ENCODE peak calls at places on chromosomes 16 and 17, in five cellular contexts. One of them, this sample, is unnamed.

GRCh38 chr16:56301391-56301850 is 110.1 kb downstream of the GNAO1 start:
- DNase-seq in endothelial cell of umbilical vein: no peak
- DNase-seq in left colon: no peak
- DNase-seq in heart left ventricle: no peak
- DNase-seq in T-helper 22 cell: no peak
- DNase-seq in this sample: no peak

GRCh38 chr17:79619636-79620206 is 8.9 kb upstream of the RBFOX3 start:
- DNase-seq in T-helper 22 cell: no peak
- DNase-seq in endothelial cell of umbilical vein: no peak
- DNase-seq in left colon: peak
- DNase-seq in heart left ventricle: no peak
- DNase-seq in this sample: peak

GRCh38 chr16:12314786-12315185 is 338.3 kb downstream of the SNX29 start:
- DNase-seq in left colon: no peak
- DNase-seq in endothelial cell of umbilical vein: no peak
- DNase-seq in T-helper 22 cell: no peak
- DNase-seq in heart left ventricle: no peak
- DNase-seq in this sample: no peak

GRCh38 chr17:13541032-13541480 is 60.7 kb downstream of the HS3ST3A1 start:
- DNase-seq in left colon: no peak
- DNase-seq in T-helper 22 cell: no peak
- DNase-seq in heart left ventricle: no peak
- DNase-seq in endothelial cell of umbilical vein: no peak
- DNase-seq in this sample: no peak

GRCh38 chr16:4944333-4945281 is 7.7 kb upstream of the PPL start:
- DNase-seq in endothelial cell of umbilical vein: peak
- DNase-seq in T-helper 22 cell: no peak
- DNase-seq in left colon: peak
- DNase-seq in heart left ventricle: peak
- DNase-seq in this sample: peak

GRCh38 chr16:89965447-89966225 is 17.1 kb downstream of the DEF8 start:
- DNase-seq in endothelial cell of umbilical vein: no peak
- DNase-seq in T-helper 22 cell: no peak
- DNase-seq in left colon: no peak
- DNase-seq in heart left ventricle: no peak
- DNase-seq in this sample: no peak

GRCh38 chr16:12089492-12090161 is 113.1 kb downstream of the SNX29 start:
- DNase-seq in endothelial cell of umbilical vein: peak
- DNase-seq in T-helper 22 cell: no peak
- DNase-seq in heart left ventricle: no peak
- DNase-seq in left colon: peak
- DNase-seq in this sample: peak

GRCh38 chr16:5490499-5490898 is 392.9 kb upstream of the EEF2KMT start:
- DNase-seq in left colon: no peak
- DNase-seq in endothelial cell of umbilical vein: no peak
- DNase-seq in heart left ventricle: no peak
- DNase-seq in T-helper 22 cell: no peak
- DNase-seq in this sample: peak

GRCh38 chr16:68744744-68745280 is 7.7 kb downstream of the CDH1 start:
- DNase-seq in endothelial cell of umbilical vein: no peak
- DNase-seq in heart left ventricle: no peak
- DNase-seq in left colon: peak
- DNase-seq in T-helper 22 cell: no peak
- DNase-seq in this sample: peak

GRCh38 chr16:53745753-53746258 is 41.9 kb downstream of the FTO start:
- DNase-seq in T-helper 22 cell: no peak
- DNase-seq in heart left ventricle: no peak
- DNase-seq in left colon: no peak
- DNase-seq in endothelial cell of umbilical vein: no peak
- DNase-seq in this sample: no peak

GRCh38 chr17:16267174-16267573 is 50.2 kb downstream of the PIGL start:
- DNase-seq in heart left ventricle: no peak
- DNase-seq in endothelial cell of umbilical vein: no peak
- DNase-seq in left colon: no peak
- DNase-seq in T-helper 22 cell: no peak
- DNase-seq in this sample: no peak

GRCh38 chr17:54967621-54968258 is 714 bp downstream of the COX11 start:
- DNase-seq in heart left ventricle: no peak
- DNase-seq in left colon: peak
- DNase-seq in endothelial cell of umbilical vein: no peak
- DNase-seq in T-helper 22 cell: no peak
- DNase-seq in this sample: peak

GRCh38 chr16:85423631-85424030 is 189.5 kb upstream of the GSE1 start:
- DNase-seq in T-helper 22 cell: no peak
- DNase-seq in left colon: no peak
- DNase-seq in endothelial cell of umbilical vein: no peak
- DNase-seq in heart left ventricle: peak
- DNase-seq in this sample: no peak

GRCh38 chr17:65794572-65794971 is 233.1 kb upstream of the AXIN2 start:
- DNase-seq in endothelial cell of umbilical vein: peak
- DNase-seq in left colon: no peak
- DNase-seq in T-helper 22 cell: no peak
- DNase-seq in heart left ventricle: no peak
- DNase-seq in this sample: no peak

GRCh38 chr17:4722678-4723240 is 8.5 kb upstream of the MED11 start:
- DNase-seq in endothelial cell of umbilical vein: no peak
- DNase-seq in T-helper 22 cell: no peak
- DNase-seq in left colon: no peak
- DNase-seq in heart left ventricle: no peak
- DNase-seq in this sample: no peak

GRCh38 chr16:85350973-85351372 is 238.7 kb upstream of the CIBAR2 start:
- DNase-seq in endothelial cell of umbilical vein: peak
- DNase-seq in T-helper 22 cell: no peak
- DNase-seq in left colon: peak
- DNase-seq in heart left ventricle: peak
- DNase-seq in this sample: peak

GRCh38 chr17:50181155-50181554 is 15.3 kb downstream of the SGCA start:
- DNase-seq in heart left ventricle: no peak
- DNase-seq in endothelial cell of umbilical vein: no peak
- DNase-seq in T-helper 22 cell: no peak
- DNase-seq in left colon: no peak
- DNase-seq in this sample: no peak

GRCh38 chr16:49921791-49922456 is 66.0 kb upstream of the ZNF423 start:
- DNase-seq in heart left ventricle: peak
- DNase-seq in T-helper 22 cell: no peak
- DNase-seq in left colon: peak
- DNase-seq in endothelial cell of umbilical vein: peak
- DNase-seq in this sample: peak

GRCh38 chr17:20211246-20211645 is 202.1 kb downstream of the SPECC1 start:
- DNase-seq in endothelial cell of umbilical vein: no peak
- DNase-seq in heart left ventricle: no peak
- DNase-seq in left colon: no peak
- DNase-seq in T-helper 22 cell: no peak
- DNase-seq in this sample: no peak

GRCh38 chr16:85902366-85903155 is 3.6 kb downstream of the IRF8 start:
- DNase-seq in endothelial cell of umbilical vein: no peak
- DNase-seq in heart left ventricle: no peak
- DNase-seq in T-helper 22 cell: no peak
- DNase-seq in left colon: no peak
- DNase-seq in this sample: no peak

GRCh38 chr17:75731716-75732498 is 10.6 kb downstream of the ITGB4 start:
- DNase-seq in left colon: peak
- DNase-seq in heart left ventricle: no peak
- DNase-seq in T-helper 22 cell: no peak
- DNase-seq in endothelial cell of umbilical vein: no peak
- DNase-seq in this sample: peak

GRCh38 chr17:68457539-68458259 is 403 bp upstream of the WIPI1 start:
- DNase-seq in T-helper 22 cell: peak
- DNase-seq in endothelial cell of umbilical vein: peak
- DNase-seq in left colon: peak
- DNase-seq in heart left ventricle: peak
- DNase-seq in this sample: peak

GRCh38 chr17:13374203-13375143 is 227.3 kb downstream of the HS3ST3A1 start:
- DNase-seq in endothelial cell of umbilical vein: no peak
- DNase-seq in heart left ventricle: no peak
- DNase-seq in T-helper 22 cell: no peak
- DNase-seq in left colon: no peak
- DNase-seq in this sample: no peak

GRCh38 chr16:53435066-53435688 is 906 bp downstream of the RBL2 start:
- DNase-seq in endothelial cell of umbilical vein: peak
- DNase-seq in T-helper 22 cell: peak
- DNase-seq in heart left ventricle: peak
- DNase-seq in left colon: peak
- DNase-seq in this sample: peak

GRCh38 chr17:76841776-76842405 is 26.3 kb upstream of the MGAT5B start:
- DNase-seq in T-helper 22 cell: no peak
- DNase-seq in endothelial cell of umbilical vein: no peak
- DNase-seq in left colon: no peak
- DNase-seq in heart left ventricle: no peak
- DNase-seq in this sample: no peak

GRCh38 chr17:20156196-20157077 is 147.3 kb downstream of the SPECC1 start:
- DNase-seq in left colon: peak
- DNase-seq in T-helper 22 cell: peak
- DNase-seq in endothelial cell of umbilical vein: peak
- DNase-seq in heart left ventricle: no peak
- DNase-seq in this sample: peak

GRCh38 chr16:54645328-54645727 is 285.3 kb upstream of the IRX5 start:
- DNase-seq in left colon: no peak
- DNase-seq in T-helper 22 cell: no peak
- DNase-seq in heart left ventricle: no peak
- DNase-seq in endothelial cell of umbilical vein: no peak
- DNase-seq in this sample: no peak

GRCh38 chr17:30554839-30555751 is 77.9 kb downstream of the GOSR1 start:
- DNase-seq in left colon: no peak
- DNase-seq in endothelial cell of umbilical vein: peak
- DNase-seq in T-helper 22 cell: no peak
- DNase-seq in heart left ventricle: no peak
- DNase-seq in this sample: no peak

GRCh38 chr16:66081967-66082366 is 284.5 kb upstream of the CDH5 start:
- DNase-seq in endothelial cell of umbilical vein: no peak
- DNase-seq in heart left ventricle: no peak
- DNase-seq in left colon: no peak
- DNase-seq in T-helper 22 cell: no peak
- DNase-seq in this sample: no peak

This sample was measured in Peyer's patch.